ENCODE peak calls at places on chromosomes 1 and 21, in four cellular contexts. X, G, F and P are unnamed samples. For H3K9me3, the result is how much of the 10 kb centered on the place peaks cover.

GRCh38 chr1:24385160-24385939 is 28.2 kb downstream of the STPG1 start:
- DNase-seq in X (no peak), G (peak), F (peak), P (no peak)

GRCh38 chr1:39711359-39712340 is 20.4 kb upstream of the HPCAL4 start:
- DNase-seq in G (no peak), X (no peak), F (no peak), P (no peak)

GRCh38 chr1:209645574-209646452 is 6.4 kb downstream of the LAMB3 start:
- DNase-seq in X (no peak), F (no peak), G (no peak), P (peak)

GRCh38 chr1:175009532-175009931 is 9.8 kb downstream of the CACYBP start:
- DNase-seq in G (no peak), X (no peak), F (no peak), P (no peak)

GRCh38 chr1:10306435-10306834 is 92.4 kb upstream of the PGD start:
- DNase-seq in F (no peak), X (no peak), G (no peak), P (no peak)

GRCh38 chr21:45590246-45590725 is 48.0 kb upstream of the SLC19A1 start:
- DNase-seq in G (no peak), F (peak), X (peak), P (peak)

GRCh38 chr1:197998110-197998509 is 80.9 kb downstream of the LHX9 start:
- DNase-seq in G (no peak), F (no peak), X (no peak), P (no peak)

GRCh38 chr1:9942939-9943807 is at the start of the genes LZIC and NMNAT1:
- DNase-seq in X (peak), G (peak), F (peak), P (peak)

GRCh38 chr1:211650922-211651303 is 24.5 kb downstream of the NEK2 start:
- DNase-seq in X (no peak), G (no peak), F (no peak), P (no peak)

GRCh38 chr1:108100148-108100547 is 100.0 kb downstream of the SLC25A24 start:
- DNase-seq in G (no peak), X (no peak), F (no peak), P (no peak)

GRCh38 chr1:112515311-112516009 is 6.7 kb downstream of the WNT2B start:
- DNase-seq in F (no peak), X (no peak), G (no peak), P (no peak)

GRCh38 chr1:55156608-55157007 is 58.6 kb downstream of the USP24 start:
- DNase-seq in F (no peak), X (no peak), G (no peak), P (no peak)

GRCh38 chr1:23167353-23168078 is 1.1 kb downstream of the LUZP1 start:
- DNase-seq in F (peak), G (peak), X (peak), P (peak)

GRCh38 chr21:31860851-31861250 is 12.0 kb upstream of the HUNK start:
- DNase-seq in G (no peak), F (no peak), X (no peak), P (no peak)

GRCh38 chr1:173818459-173818858 is 6.0 kb upstream of the DARS2 start:
- DNase-seq in F (no peak), G (no peak), X (no peak), P (no peak)

GRCh38 chr1:55038974-55039341 is 390 bp upstream of the PCSK9 start:
- DNase-seq in X (no peak), F (no peak), G (no peak), P (no peak)

GRCh38 chr1:178502856-178503255 is 6.1 kb upstream of the CLEC20A start:
- DNase-seq in X (peak), F (no peak), G (no peak), P (no peak)

GRCh38 chr21:46394819-46395152 is 63.9 kb upstream of the DIP2A start:
- DNase-seq in G (no peak), X (no peak), F (no peak), P (no peak)

GRCh38 chr21:37574316-37574715 is 207.7 kb downstream of the DYRK1A start:
- DNase-seq in G (no peak), F (no peak), X (no peak), P (no peak)

GRCh38 chr21:38913120-38913975 is 107.6 kb downstream of the ETS2 start:
- DNase-seq in G (no peak), X (peak), F (peak), P (peak)

GRCh38 chr1:160837558-160838205 is 25.0 kb downstream of the CD244 start:
- DNase-seq in F (no peak), G (peak), X (no peak), P (peak)

GRCh38 chr1:47759581-47760247 is 237.5 kb downstream of the TRABD2B start:
- DNase-seq in F (no peak), X (no peak), G (no peak), P (no peak)

GRCh38 chr1:55448261-55448660 is 233.1 kb upstream of the USP24 start:
- DNase-seq in G (no peak), F (no peak), X (no peak), P (no peak)

GRCh38 chr1:7379445-7379971 is 391.6 kb upstream of the VAMP3 start:
- DNase-seq in F (peak), G (no peak), X (no peak), P (no peak)

GRCh38 chr1:30378023-30378596 is 345.3 kb downstream of the MATN1 start:
- DNase-seq in G (no peak), X (no peak), F (no peak), P (no peak)

GRCh38 chr1:230211436-230212145 is 144.6 kb downstream of the GALNT2 start:
- DNase-seq in X (no peak), G (no peak), F (no peak), P (no peak)
- H3K27ac ChIP-seq in X (peak), G (peak), F (no peak), P (no peak)

GRCh38 chr1:25615563-25616079 is 970 bp upstream of the MAN1C1 start:
- DNase-seq in X (no peak), F (no peak), G (no peak), P (no peak)
- H3K4me3 ChIP-seq in X (peak), F (peak), G (no peak), P (peak)

GRCh38 chr1:5883129-5884048 is 108.8 kb downstream of the NPHP4 start:
- DNase-seq in F (no peak), X (no peak), G (no peak), P (no peak)
- H3K9me3 ChIP-seq in F (under half), X (under half), G (under half), P (under half)

GRCh38 chr1:115669886-115670285 is 28.1 kb downstream of the VANGL1 start:
- DNase-seq in F (no peak), G (no peak), X (no peak), P (no peak)
- H3K27ac ChIP-seq in F (no peak), G (peak), X (no peak), P (no peak)

GRCh38 chr1:241330619-241331327 is 26.2 kb downstream of the RGS7 start:
- DNase-seq in G (no peak), X (no peak), F (no peak), P (no peak)
- H3K4me3 ChIP-seq in G (no peak), X (no peak), F (no peak), P (no peak)

DNA sequence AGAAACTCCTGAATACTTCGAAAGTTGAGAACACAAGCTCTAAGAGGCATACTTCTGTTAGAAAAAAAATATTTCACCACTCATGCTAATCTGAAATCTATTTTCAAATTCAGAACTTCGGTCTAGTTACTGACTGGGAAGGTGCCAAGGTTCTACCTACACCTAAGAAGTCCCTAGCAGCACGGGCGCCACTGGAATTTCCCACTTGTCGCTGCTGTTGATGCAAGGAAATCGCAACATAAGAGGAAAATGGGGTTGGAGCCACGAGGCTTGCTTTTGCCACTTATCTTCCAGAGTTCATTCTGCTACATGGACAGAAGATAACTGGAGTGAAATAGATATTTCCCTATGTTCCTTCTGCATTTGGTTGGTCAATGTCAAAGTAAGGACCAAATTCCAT is 47.3 kb downstream of the RCAN1 start:
- DNase-seq in X (no peak), G (no peak), F (no peak), P (no peak)
- H3K9me3 ChIP-seq in X (under half), G (under half), F (under half), P (under half)

GRCh38 chr1:205792481-205792881 is 17.2 kb upstream of the RAB29 start:
- DNase-seq in X (no peak), F (no peak), G (no peak), P (no peak)
- H3K27ac ChIP-seq in X (no peak), F (no peak), G (no peak), P (no peak)

DNA sequence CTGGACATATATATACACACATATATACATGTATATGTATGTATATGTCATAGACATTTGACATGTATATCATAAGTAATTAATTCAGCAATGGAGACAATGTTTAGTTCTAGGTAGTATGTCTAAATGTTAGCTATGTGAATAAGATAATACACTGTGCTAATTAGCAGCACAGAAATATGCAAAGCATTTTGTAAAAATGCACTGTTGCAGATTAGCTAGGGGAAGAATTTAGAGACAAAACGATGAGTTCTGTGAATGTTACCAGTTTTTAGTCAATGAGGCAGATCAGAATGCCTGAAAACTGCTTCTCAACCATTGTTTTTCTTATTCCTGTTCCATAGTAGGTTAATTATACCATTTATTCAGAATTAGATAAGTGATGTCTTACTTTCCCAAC is 86.3 kb downstream of the TGFB2 start:
- DNase-seq in G (no peak), X (no peak), F (no peak), P (no peak)
- H3K4me3 ChIP-seq in G (no peak), X (no peak), F (no peak), P (no peak)

GRCh38 chr1:5701642-5702041 is 290.6 kb downstream of the NPHP4 start:
- DNase-seq in F (no peak), G (no peak), X (no peak), P (no peak)
- H3K9me3 ChIP-seq in F (under half), G (under half), X (under half), P (under half)